ENCODE peak calls at places on chromosomes 7 and 10, in four cellular contexts. X is hepatocyte, I is lower lobe of right lung, O is AG10803. V is an unnamed sample.

GRCh38 chr10:22649390-22649841 is 65.0 kb downstream of the PIP4K2A start:
- DNase-seq in X (no peak), I (no peak), O (no peak), V (no peak)

GRCh38 chr7:32259917-32260596 is 189.8 kb upstream of the PDE1C start:
- DNase-seq in O (no peak), I (no peak), X (no peak), V (no peak)

GRCh38 chr7:157875230-157876179 is 538.7 kb downstream of the DNAJB6 start:
- DNase-seq in O (no peak), X (peak; percentile 79), I (no peak), V (no peak)

GRCh38 chr10:52956861-52957260 is 184.3 kb upstream of the MBL2 start:
- DNase-seq in O (no peak), X (no peak), I (no peak), V (no peak)

GRCh38 chr10:79298403-79299244 is 48.6 kb upstream of the PPIF start:
- DNase-seq in X (peak; percentile 85), I (no peak), O (peak; percentile 93), V (no peak)

GRCh38 chr7:158016171-158017087 is 571.2 kb downstream of the PTPRN2 start:
- DNase-seq in I (no peak), O (no peak), X (peak; percentile 30), V (no peak)

GRCh38 chr7:45024126-45024744 is 24.2 kb downstream of the CCM2 start:
- DNase-seq in O (no peak), I (no peak), X (no peak), V (no peak)

GRCh38 chr10:126670886-126671285 is 393 bp upstream of the C10orf90 start:
- DNase-seq in O (no peak), I (no peak), X (no peak), V (no peak)

GRCh38 chr10:4763513-4763912 is 62.5 kb upstream of the AKR1E2 start:
- DNase-seq in X (no peak), O (no peak), I (no peak), V (no peak)

GRCh38 chr10:80500572-80501380 is 36.9 kb upstream of the SH2D4B start:
- DNase-seq in I (no peak), O (no peak), X (no peak), V (no peak)

GRCh38 chr7:127751723-127752448 is 99.9 kb downstream of the SND1 start:
- DNase-seq in O (peak; percentile 45), I (no peak), X (no peak), V (peak; percentile 71)

GRCh38 chr7:129610709-129611245 is 743 bp upstream of the NRF1 start:
- DNase-seq in X (peak; percentile 15), I (no peak), O (no peak), V (no peak)

GRCh38 chr7:149562602-149563001 is 65.0 kb upstream of the ZNF746 start:
- DNase-seq in X (no peak), O (peak; percentile 77), I (no peak), V (no peak)